ENCODE peak calls at places on chromosomes 6 and 20, in seven cellular contexts. N is esophagus muscularis mucosa, C is transverse colon, U is heart left ventricle, I is ovary, X is sigmoid colon, B is lower leg skin. V is an unnamed sample.

GRCh38 chr6:111737065-111737521 is 131.4 kb upstream of the TRAF3IP2 start:
- DNase-seq in B (no peak), U (no peak), C (no peak), I (no peak), N (no peak), X (no peak), V (no peak)

GRCh38 chr6:11224252-11224965 is 8.1 kb downstream of the NEDD9 start:
- DNase-seq in C (no peak), I (no peak), X (no peak), N (no peak), B (no peak), U (no peak), V (peak; percentile 49)

GRCh38 chr6:63352587-63353281 is 33.0 kb upstream of the LGSN start:
- DNase-seq in C (peak; percentile 37), N (no peak), B (no peak), U (peak; percentile 31), X (no peak), I (no peak), V (no peak)

GRCh38 chr6:73586416-73586974 is 65.7 kb upstream of the EEF1A1 start:
- DNase-seq in U (no peak), X (no peak), C (no peak), I (peak; percentile 38), B (no peak), N (no peak), V (no peak)

GRCh38 chr6:112562348-112563220 is 215.5 kb downstream of the RFPL4B start:
- DNase-seq in B (no peak), U (no peak), X (peak; percentile 64), N (no peak), I (peak; percentile 32), C (no peak), V (no peak)

GRCh38 chr6:167238694-167239467 is 52.2 kb upstream of the UNC93A start:
- DNase-seq in N (no peak), I (no peak), B (no peak), C (no peak), U (no peak), X (no peak), V (no peak)

GRCh38 chr6:111952821-111953535 is 79.7 kb upstream of the FYN start:
- DNase-seq in C (no peak), N (peak; percentile 87), U (no peak), X (no peak), I (no peak), B (no peak), V (no peak)

GRCh38 chr6:106380407-106380806 is 19.9 kb downstream of the CRYBG1 start:
- DNase-seq in X (no peak), I (no peak), U (no peak), N (no peak), B (no peak), C (no peak), V (no peak)

GRCh38 chr20:42082611-42083010 is 464.4 kb upstream of the CHD6 start:
- DNase-seq in N (no peak), C (no peak), X (no peak), B (no peak), U (peak; percentile 92), I (peak; percentile 26), V (no peak)

GRCh38 chr6:16104624-16105023 is 24.3 kb upstream of the MYLIP start:
- DNase-seq in U (no peak), B (no peak), C (no peak), I (no peak), X (no peak), N (no peak), V (no peak)

GRCh38 chr6:131832363-131832762 is 24.5 kb downstream of the ENPP1 start:
- DNase-seq in U (no peak), B (no peak), X (no peak), C (no peak), I (no peak), N (no peak), V (no peak)

GRCh38 chr20:59412896-59413295 is 112.5 kb downstream of the EDN3 start:
- DNase-seq in X (peak; percentile 46), I (no peak), U (no peak), N (no peak), C (no peak), B (peak; percentile 52), V (no peak)

GRCh38 chr6:141874930-141875602 is 257.7 kb upstream of the GJE1 start:
- DNase-seq in B (no peak), I (no peak), C (no peak), U (no peak), X (no peak), N (no peak), V (no peak)

DNA sequence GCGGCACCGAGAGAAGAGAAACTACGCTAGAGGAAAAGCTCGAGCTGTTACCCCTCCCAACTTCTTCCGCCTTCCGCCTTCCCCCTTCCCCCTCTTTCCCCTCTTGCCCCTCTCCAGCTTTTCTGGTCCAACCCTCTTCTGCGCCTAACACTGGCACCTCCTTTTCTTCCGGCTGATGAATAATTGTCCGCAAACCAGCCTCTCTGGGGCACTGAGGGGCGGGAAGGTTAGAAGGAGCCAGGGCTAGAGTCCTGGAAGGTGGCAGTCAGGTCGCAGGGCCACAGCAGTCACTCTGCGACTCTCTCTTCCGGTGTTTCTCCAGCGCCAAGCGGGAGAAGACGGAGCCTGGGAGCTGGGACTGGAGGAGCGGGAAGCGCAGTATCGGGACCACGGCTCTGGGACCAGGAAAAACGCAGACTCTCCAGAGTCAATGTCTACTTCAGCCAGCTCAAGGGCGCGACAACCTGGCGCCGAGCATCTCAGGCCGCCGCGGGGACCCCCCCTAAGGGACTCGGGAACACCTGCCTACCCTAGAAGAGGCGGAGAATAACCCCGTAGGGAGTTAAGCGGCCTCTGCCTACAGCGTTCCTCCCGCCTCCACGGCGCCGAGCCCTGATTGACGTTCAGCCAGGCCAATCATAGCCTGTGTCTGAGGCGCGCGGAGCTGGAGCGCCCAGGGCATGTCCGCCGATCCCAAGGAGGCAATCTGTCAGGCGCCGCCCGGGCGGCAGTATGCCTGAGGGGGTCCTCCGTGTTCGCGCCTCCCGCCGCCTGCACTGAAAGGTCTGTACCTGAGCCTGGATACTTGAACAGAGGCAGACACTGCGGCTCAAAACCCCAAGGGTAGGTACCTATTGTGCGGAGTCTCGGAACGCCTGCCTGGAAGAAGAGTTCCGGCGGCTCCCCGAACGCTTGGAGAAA is 40.4 kb downstream of the PSMB9 start:
- DNase-seq in B (peak; percentile 99), I (peak; percentile 96), U (peak; percentile 93), X (peak; percentile 96), N (peak; percentile 98), C (peak; percentile 96), V (peak; percentile 97)
- TF ChIP-seq POLR2A in B (no peak), I (peak; percentile 74), U (peak; percentile 17), X (no peak), N (peak; percentile 16), C (peak; percentile 89), V (peak; percentile 86)

GRCh38 chr6:26199057-26199772 is 112.0 kb downstream of the HFE start:
- DNase-seq in B (peak; percentile 92), C (peak; percentile 69), N (peak; percentile 94), X (peak; percentile 85), U (peak; percentile 76), I (peak; percentile 69), V (peak; percentile 90)
- TF ChIP-seq POLR2A in B (no peak), C (peak; percentile 98), N (peak; percentile 59), X (peak; percentile 95), U (no peak), I (peak; percentile 67), V (peak; percentile 92)

DNA sequence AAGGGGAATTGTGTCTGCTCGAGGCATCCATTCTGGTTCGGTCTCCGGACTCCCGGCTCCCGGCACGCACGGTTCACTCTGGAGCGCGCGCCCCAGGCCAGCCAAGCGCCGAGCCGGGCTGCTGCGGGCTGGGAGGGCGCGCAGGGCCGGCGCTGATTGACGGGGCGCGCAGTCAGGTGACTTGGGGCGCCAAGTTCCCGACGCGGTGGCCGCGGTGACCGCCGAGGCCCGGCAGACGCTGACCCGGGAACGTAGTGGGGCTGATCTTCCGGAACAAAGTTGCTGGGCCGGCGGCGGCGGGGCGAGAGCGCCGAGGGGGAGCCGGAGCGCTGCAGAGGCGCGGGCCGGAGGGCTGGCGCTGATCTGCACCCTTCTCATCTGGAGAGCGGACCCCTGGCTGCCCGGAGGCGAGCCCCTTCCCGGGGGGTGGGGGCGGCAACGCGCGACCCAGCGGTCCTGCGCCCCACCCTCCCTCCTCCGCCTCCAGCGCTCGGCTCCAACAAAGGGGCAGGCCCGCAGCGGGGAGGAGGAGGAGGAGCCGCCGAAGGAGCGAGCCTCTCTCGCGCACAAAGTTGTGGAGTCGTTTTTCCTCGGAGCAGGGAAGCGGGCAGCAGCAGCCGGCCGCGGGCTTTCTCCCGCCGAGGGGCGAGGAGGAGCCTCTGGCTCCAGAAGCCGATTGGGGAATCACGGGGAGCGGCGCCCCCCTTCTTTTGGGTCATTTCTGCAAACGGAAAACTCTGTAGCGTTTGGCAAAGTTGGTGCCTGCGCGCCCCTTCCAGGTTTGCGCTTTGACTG is at the start of gene UTRN:
- DNase-seq in B (peak; percentile 96), I (peak; percentile 82), X (peak; percentile 90), U (peak; percentile 87), N (peak; percentile 93), C (peak; percentile 80), V (peak; percentile 81)
- TF ChIP-seq POLR2A in B (no peak), I (no peak), X (peak; percentile 24), U (no peak), N (peak; percentile 3), C (peak; percentile 72), V (peak; percentile 39)

GRCh38 chr6:158766621-158767435 is 52.3 kb downstream of the EZR start:
- DNase-seq in B (no peak), U (no peak), I (no peak), C (no peak), X (peak; percentile 56), N (no peak), V (no peak)
- TF ChIP-seq POLR2A in B (no peak), U (no peak), I (no peak), C (no peak), X (no peak), N (no peak), V (no peak)

GRCh38 chr20:1118336-1119127 is at the start of gene PSMF1:
- DNase-seq in I (peak; percentile 92), X (peak; percentile 97), N (peak; percentile 98), C (peak; percentile 96), U (peak; percentile 96), B (peak; percentile 99), V (peak; percentile 98)
- TF ChIP-seq POLR2A in I (no peak), X (no peak), N (no peak), C (peak; percentile 68), U (no peak), B (no peak), V (peak; percentile 67)

GRCh38 chr6:44265003-44265842 is at the start of gene NFKBIE:
- DNase-seq in U (peak; percentile 97), X (peak; percentile 97), C (peak; percentile 96), I (peak; percentile 97), B (peak; percentile 98), N (peak; percentile 98), V (peak; percentile 96)
- TF ChIP-seq POLR2A in U (peak; percentile 28), X (peak; percentile 14), C (peak; percentile 57), I (peak; percentile 33), B (no peak), N (peak; percentile 62), V (peak; percentile 73)

V was measured in Peyer's patch.